ENCODE peak calls at places on chromosomes 16 and 17, in five cellular contexts. N is left colon; A is Right ventricle myocardium superior; L is naive thymus-derived CD4-positive, alpha-beta T cell; Z is left lung. R is an unnamed sample.

GRCh38 chr17:55405600-55405999 is 16.0 kb downstream of the MMD start:
- ATAC-seq in N (no peak), L (no peak), Z (no peak), A (no peak), R (no peak)

GRCh38 chr16:77157773-77158172 is 33.2 kb upstream of the MON1B start:
- ATAC-seq in Z (peak), N (no peak), A (peak), L (no peak), R (no peak)

GRCh38 chr16:70410736-70411135 is 28.2 kb downstream of the ST3GAL2 start:
- ATAC-seq in A (no peak), L (no peak), N (no peak), Z (no peak), R (no peak)

GRCh38 chr17:30238387-30239088 is 3.0 kb upstream of the SLC6A4 start:
- ATAC-seq in A (no peak), Z (peak), L (no peak), N (no peak), R (no peak)

GRCh38 chr17:55436224-55437164 is 14.9 kb upstream of the MMD start:
- ATAC-seq in L (no peak), N (no peak), Z (no peak), A (no peak), R (no peak)

GRCh38 chr17:58200024-58200633 is 7.6 kb downstream of the EPX start:
- ATAC-seq in A (peak), N (peak), Z (peak), L (peak), R (peak)

GRCh38 chr17:16415031-16415924 is at the start of gene TRPV2:
- ATAC-seq in L (peak), N (peak), A (peak), Z (peak), R (peak)

GRCh38 chr17:6040473-6040872 is 29.7 kb upstream of the WSCD1 start:
- ATAC-seq in L (no peak), N (no peak), Z (no peak), A (peak), R (no peak)

GRCh38 chr16:76668207-76668725 is 391.1 kb downstream of the CNTNAP4 start:
- ATAC-seq in A (no peak), N (no peak), Z (no peak), L (no peak), R (no peak)

GRCh38 chr16:66109677-66110076 is 256.8 kb upstream of the CDH5 start:
- ATAC-seq in N (no peak), L (no peak), A (no peak), Z (no peak), R (no peak)

GRCh38 chr17:78790552-78790951 is 8.5 kb upstream of the CYTH1 start:
- ATAC-seq in N (no peak), L (no peak), Z (peak), A (no peak), R (peak)

GRCh38 chr16:24723663-24724062 is 5.8 kb upstream of the TNRC6A start:
- ATAC-seq in L (no peak), N (no peak), Z (no peak), A (no peak), R (no peak)

GRCh38 chr17:42780816-42781638 is 617 bp downstream of the WNK4 start:
- ATAC-seq in Z (peak), A (no peak), L (no peak), N (peak), R (peak)

GRCh38 chr17:48296453-48296852 is 133.6 kb downstream of the SKAP1 start:
- ATAC-seq in Z (no peak), L (no peak), N (no peak), A (no peak), R (no peak)

GRCh38 chr16:66689282-66689681 is 7.3 kb downstream of the CMTM4 start:
- ATAC-seq in N (no peak), Z (no peak), A (no peak), L (no peak), R (no peak)

GRCh38 chr17:75394332-75394918 is 11.1 kb downstream of the GRB2 start:
- ATAC-seq in Z (peak), A (no peak), L (peak), N (peak), R (no peak)

GRCh38 chr17:67672592-67672991 is 45.1 kb upstream of the NOL11 start:
- ATAC-seq in A (no peak), L (no peak), Z (no peak), N (peak), R (no peak)

GRCh38 chr16:87417511-87417910 is 25.4 kb downstream of the MAP1LC3B start:
- ATAC-seq in Z (peak), L (peak), A (no peak), N (peak), R (no peak)

GRCh38 chr16:81096715-81097208 is 567 bp upstream of the GCSH start:
- ATAC-seq in Z (no peak), N (peak), A (no peak), L (no peak), R (no peak)

GRCh38 chr17:47994714-47995113 is 23.8 kb downstream of the CDK5RAP3 start:
- ATAC-seq in A (no peak), N (no peak), L (no peak), Z (no peak), R (no peak)

GRCh38 chr17:80751460-80752368 is 207.1 kb downstream of the RPTOR start:
- ATAC-seq in A (no peak), Z (peak), L (peak), N (no peak), R (no peak)

GRCh38 chr16:85750827-85751641 is at the start of gene C16orf74:
- ATAC-seq in L (peak), A (peak), Z (peak), N (peak), R (peak)